ENCODE peak calls at places on chromosomes 4 and X, in eight cellular contexts. E, U, W, B, M, F, H and L are unnamed samples.

GRCh38 chr4:83699358-83699757 is 163.4 kb downstream of the GPAT3 start:
- DNase-seq in E (no peak), U (no peak), W (no peak), B (no peak), M (no peak), F (no peak), H (no peak), L (no peak)

GRCh38 chr4:169109276-169109675 is 99.2 kb upstream of the CBR4 start:
- DNase-seq in E (no peak), U (no peak), W (no peak), B (no peak), M (no peak), F (no peak), H (no peak), L (no peak)

GRCh38 chr4:145734576-145735329 is 54.8 kb downstream of the C4orf51 start:
- DNase-seq in E (peak; percentile 58), U (peak; percentile 91), W (peak; percentile 21), B (no peak), M (peak; percentile 97), F (no peak), H (peak; percentile 89), L (peak; percentile 49)

GRCh38 chr4:146095091-146095690 is 80.3 kb upstream of the LSM6 start:
- DNase-seq in E (no peak), U (no peak), W (no peak), B (peak; percentile 59), M (peak; percentile 68), F (no peak), H (peak; percentile 39), L (no peak)

GRCh38 chr4:156751486-156751885 is 220.1 kb downstream of the PDGFC start:
- DNase-seq in E (no peak), U (no peak), W (no peak), B (no peak), M (peak; percentile 50), F (no peak), H (no peak), L (no peak)

GRCh38 chr4:153082322-153083301 is 121.6 kb upstream of the TRIM2 start:
- DNase-seq in E (no peak), U (no peak), W (no peak), B (no peak), M (no peak), F (no peak), H (peak; percentile 23), L (no peak)

GRCh38 chr4:82124365-82124764 is 249.4 kb downstream of the HNRNPD start:
- DNase-seq in E (no peak), U (no peak), W (no peak), B (peak; percentile 24), M (no peak), F (no peak), H (no peak), L (no peak)

GRCh38 chr4:112978691-112979472 is 70.6 kb upstream of the ANK2 start:
- DNase-seq in E (no peak), U (no peak), W (no peak), B (no peak), M (peak; percentile 27), F (no peak), H (no peak), L (no peak)

GRCh38 chrX:49273181-49273727 is 3.7 kb downstream of the PPP1R3F start:
- DNase-seq in E (no peak), U (no peak), W (no peak), B (no peak), M (no peak), F (no peak), H (no peak), L (no peak)

GRCh38 chrX:48741834-48742233 is 19.7 kb upstream of the GLOD5 start:
- DNase-seq in E (no peak), U (no peak), W (no peak), B (no peak), M (no peak), F (no peak), H (no peak), L (no peak)

GRCh38 chr4:89307446-89308160 is at the start of gene GPRIN3:
- DNase-seq in E (no peak), U (peak; percentile 16), W (no peak), B (peak; percentile 50), M (peak; percentile 10), F (peak; percentile 45), H (peak; percentile 16), L (peak; percentile 58)

GRCh38 chr4:3314706-3315260 is 22.0 kb downstream of the RGS12 start:
- DNase-seq in E (no peak), U (no peak), W (no peak), B (peak; percentile 3), M (no peak), F (no peak), H (no peak), L (no peak)

GRCh38 chrX:69919749-69920148 is 130.0 kb downstream of the AWAT2 start:
- DNase-seq in E (no peak), U (no peak), W (no peak), B (no peak), M (no peak), F (no peak), H (no peak), L (no peak)

GRCh38 chrX:137164329-137164728 is 130.5 kb upstream of the GPR101 start:
- DNase-seq in E (no peak), U (no peak), W (no peak), B (no peak), M (no peak), F (no peak), H (no peak), L (no peak)

GRCh38 chrX:107324493-107325310 is 118.3 kb downstream of the DNAAF6 start:
- DNase-seq in E (no peak), U (no peak), W (peak; percentile 14), B (no peak), M (peak; percentile 14), F (no peak), H (no peak), L (peak; percentile 17)

GRCh38 chrX:13932416-13932815 is 97.3 kb downstream of the GEMIN8 start:
- DNase-seq in E (no peak), U (no peak), W (no peak), B (no peak), M (no peak), F (no peak), H (no peak), L (no peak)

GRCh38 chr4:98838977-98839618 is 89.8 kb downstream of the EIF4E start:
- DNase-seq in E (no peak), U (no peak), W (no peak), B (peak; percentile 22), M (peak; percentile 29), F (no peak), H (no peak), L (no peak)

GRCh38 chr4:156595041-156595440 is 376.6 kb downstream of the PDGFC start:
- DNase-seq in E (no peak), U (no peak), W (no peak), B (no peak), M (no peak), F (no peak), H (no peak), L (no peak)

GRCh38 chrX:135513140-135513535 is 7.3 kb upstream of the INTS6L start:
- DNase-seq in E (no peak), U (no peak), W (no peak), B (no peak), M (no peak), F (no peak), H (no peak), L (no peak)

GRCh38 chrX:136620780-136621179 is 27.2 kb upstream of the CD40LG start:
- DNase-seq in E (no peak), U (no peak), W (no peak), B (no peak), M (no peak), F (no peak), H (no peak), L (no peak)

GRCh38 chrX:106481341-106481740 is 130.4 kb upstream of the RADX start:
- DNase-seq in E (peak; percentile 20), U (no peak), W (no peak), B (peak; percentile 16), M (peak; percentile 47), F (no peak), H (peak; percentile 22), L (no peak)

GRCh38 chr4:68858039-68858438 is 42.2 kb downstream of the UGT2B10 start:
- DNase-seq in E (no peak), U (no peak), W (no peak), B (no peak), M (no peak), F (no peak), H (no peak), L (no peak)

DNA sequence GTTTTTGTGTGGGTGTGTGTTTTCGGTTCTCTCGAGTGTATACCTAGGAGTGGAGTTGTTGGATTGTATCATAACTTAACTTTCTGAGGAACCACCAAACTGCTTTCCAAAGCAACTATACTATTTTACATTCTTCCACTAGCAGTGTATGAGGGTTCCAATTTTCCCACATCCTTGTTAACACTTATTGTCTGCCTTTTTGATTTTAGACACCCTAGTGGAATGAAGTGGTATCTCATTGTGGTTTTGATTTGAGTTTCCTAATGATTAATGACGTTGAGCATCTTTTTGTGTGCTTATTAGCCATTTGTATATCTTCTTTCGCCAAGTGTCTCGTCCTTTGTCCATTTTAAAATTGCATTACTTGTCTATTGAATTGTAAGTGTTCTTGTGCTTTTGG is 118.6 kb downstream of the REPS2 start:
- DNase-seq in E (no peak), U (no peak), W (no peak), B (no peak), M (no peak), F (no peak), H (no peak), L (no peak)
- TF ChIP-seq CTCF in E (no peak), U (no peak), W (no peak), B (no peak), M (no peak), F (no peak), H (no peak), L (no peak)

GRCh38 chr4:123580981-123581664 is 184.5 kb downstream of the SPRY1 start:
- DNase-seq in E (no peak), U (no peak), W (no peak), B (peak; percentile 9), M (no peak), F (no peak), H (no peak), L (no peak)
- TF ChIP-seq CTCF in E (no peak), U (no peak), W (no peak), B (no peak), M (no peak), F (no peak), H (no peak), L (no peak)

DNA sequence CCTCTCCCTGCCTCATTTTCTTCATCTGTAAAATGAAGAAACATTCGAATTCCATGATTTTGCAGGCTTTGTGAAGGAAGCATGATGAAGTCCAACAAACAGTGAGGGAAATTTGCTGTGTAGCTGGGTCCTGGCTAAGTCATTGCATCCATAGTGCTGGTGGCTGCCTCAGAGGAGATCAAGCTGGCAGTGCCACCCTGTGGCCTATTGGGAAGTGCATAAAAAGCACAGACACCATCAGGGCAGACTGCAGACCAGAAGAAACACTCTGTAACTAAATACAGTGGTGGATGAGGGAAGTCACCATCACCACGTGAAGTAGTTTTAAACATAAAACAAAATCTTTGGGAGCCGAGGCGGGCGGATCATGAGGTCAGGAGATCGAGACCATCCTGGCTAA is 40.7 kb upstream of the DDX3X start:
- DNase-seq in E (no peak), U (no peak), W (no peak), B (peak; percentile 20), M (no peak), F (no peak), H (no peak), L (no peak)
- TF ChIP-seq CTCF in E (no peak), U (no peak), W (peak; percentile 37), B (peak; percentile 22), M (peak; percentile 31), F (no peak), H (no peak), L (no peak)

GRCh38 chr4:65911720-65912119 is 241.4 kb upstream of the EPHA5 start:
- DNase-seq in E (no peak), U (no peak), W (no peak), B (no peak), M (no peak), F (no peak), H (no peak), L (no peak)
- TF ChIP-seq CTCF in E (no peak), U (no peak), W (no peak), B (peak; percentile 28), M (no peak), F (no peak), H (no peak), L (no peak)